ENCODE peak calls at places on chromosome 16, in five cellular contexts. M is WTC11, B is fibroblast of mammary gland, L is HFFc6, N is heart right ventricle. R is an unnamed sample.

GRCh38 chr16:20799599-20799998 is 6.7 kb downstream of the ERI2 start:
- DNase-seq in M (no peak), B (peak), N (no peak), L (peak), R (no peak)

GRCh38 chr16:53099318-53100130 is 44.7 kb downstream of the CHD9 start:
- DNase-seq in N (peak), B (peak), M (peak), L (peak), R (peak)

GRCh38 chr16:84043486-84044107 is 1.0 kb upstream of the SLC38A8 start:
- DNase-seq in M (no peak), B (peak), N (no peak), L (no peak), R (no peak)

GRCh38 chr16:76309639-76310335 is 32.6 kb downstream of the CNTNAP4 start:
- DNase-seq in B (no peak), M (no peak), L (no peak), N (no peak), R (no peak)

GRCh38 chr16:4693956-4694663 is 748 bp downstream of the NUDT16L1 start:
- DNase-seq in L (peak), N (no peak), B (peak), M (no peak), R (peak)

GRCh38 chr16:57999366-57999970 is 1.0 kb downstream of the ZNF319 start:
- DNase-seq in L (no peak), B (peak), M (no peak), N (no peak), R (peak)

GRCh38 chr16:56743840-56744239 is 13.9 kb downstream of the NUP93 start:
- DNase-seq in L (peak), N (peak), M (no peak), B (peak), R (peak)

GRCh38 chr16:80656731-80657150 is 115.9 kb downstream of the DYNLRB2 start:
- DNase-seq in M (no peak), N (no peak), L (no peak), B (no peak), R (no peak)

GRCh38 chr16:3992297-3993051 is 112.0 kb upstream of the CREBBP start:
- DNase-seq in M (no peak), N (no peak), L (no peak), B (no peak), R (no peak)

GRCh38 chr16:57407521-57408353 is 3.2 kb downstream of the CCL17 start:
- DNase-seq in L (no peak), B (no peak), M (no peak), N (no peak), R (no peak)

GRCh38 chr16:50198802-50199410 is 45.8 kb downstream of the TENT4B start:
- DNase-seq in L (no peak), B (no peak), M (no peak), N (no peak), R (no peak)

GRCh38 chr16:64830653-64831052 is 291.2 kb downstream of the CDH11 start:
- DNase-seq in N (no peak), M (no peak), B (peak), L (peak), R (no peak)

GRCh38 chr16:20822451-20823128 is 16.3 kb downstream of the REXO5 start:
- DNase-seq in N (no peak), B (no peak), M (no peak), L (no peak), R (no peak)

GRCh38 chr16:27753563-27753962 is 203.6 kb downstream of the KATNIP start:
- DNase-seq in L (no peak), B (no peak), M (no peak), N (no peak), R (no peak)

GRCh38 chr16:67247698-67248400 is 568 bp upstream of the FHOD1 start:
- DNase-seq in M (no peak), L (no peak), N (no peak), B (no peak), R (no peak)

GRCh38 chr16:67245189-67245585 is 2.1 kb downstream of the FHOD1 start:
- DNase-seq in M (no peak), L (no peak), N (no peak), B (no peak), R (no peak)

GRCh38 chr16:67245674-67246080 is 1.6 kb downstream of the FHOD1 start:
- DNase-seq in B (no peak), L (no peak), M (no peak), N (peak), R (peak)

GRCh38 chr16:67246945-67247697 is at the start of gene FHOD1:
- DNase-seq in N (peak), B (peak), M (peak), L (peak), R (peak)

GRCh38 chr16:67246081-67246944 is 968 bp downstream of the FHOD1 start:
- DNase-seq in N (peak), B (peak), M (peak), L (peak), R (peak)
- TF ChIP-seq CTCF in N (peak), B (peak), M (no peak), L (peak), R (peak)

GRCh38 chr16:87420401-87421368 is 28.5 kb downstream of the MAP1LC3B start:
- DNase-seq in B (no peak), M (peak), N (no peak), L (no peak), R (no peak)
- TF ChIP-seq CTCF in B (no peak), M (peak), N (no peak), L (peak), R (peak)

DNA sequence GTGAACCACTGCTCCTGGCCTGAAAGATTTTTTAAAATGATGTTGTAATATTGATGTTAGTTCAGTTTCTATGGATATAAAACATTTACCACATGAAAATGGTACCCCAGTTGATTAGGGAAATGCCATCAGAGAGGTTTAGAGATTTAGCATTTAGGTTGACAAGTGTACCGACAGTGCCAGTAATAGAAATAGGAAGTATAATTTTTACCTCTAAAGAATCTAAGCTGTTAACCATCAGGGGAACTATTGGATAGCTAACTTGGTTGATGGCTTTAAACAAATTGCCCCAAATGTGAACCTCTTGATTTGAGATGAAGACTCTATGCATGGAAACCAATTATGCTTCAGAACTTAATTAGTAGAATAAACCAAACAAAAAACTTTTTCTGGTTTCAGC is 6.4 kb downstream of the CBFB start:
- DNase-seq in L (no peak), B (no peak), N (no peak), M (no peak), R (no peak)
- TF ChIP-seq CTCF in L (no peak), B (no peak), N (no peak), M (no peak), R (no peak)

DNA sequence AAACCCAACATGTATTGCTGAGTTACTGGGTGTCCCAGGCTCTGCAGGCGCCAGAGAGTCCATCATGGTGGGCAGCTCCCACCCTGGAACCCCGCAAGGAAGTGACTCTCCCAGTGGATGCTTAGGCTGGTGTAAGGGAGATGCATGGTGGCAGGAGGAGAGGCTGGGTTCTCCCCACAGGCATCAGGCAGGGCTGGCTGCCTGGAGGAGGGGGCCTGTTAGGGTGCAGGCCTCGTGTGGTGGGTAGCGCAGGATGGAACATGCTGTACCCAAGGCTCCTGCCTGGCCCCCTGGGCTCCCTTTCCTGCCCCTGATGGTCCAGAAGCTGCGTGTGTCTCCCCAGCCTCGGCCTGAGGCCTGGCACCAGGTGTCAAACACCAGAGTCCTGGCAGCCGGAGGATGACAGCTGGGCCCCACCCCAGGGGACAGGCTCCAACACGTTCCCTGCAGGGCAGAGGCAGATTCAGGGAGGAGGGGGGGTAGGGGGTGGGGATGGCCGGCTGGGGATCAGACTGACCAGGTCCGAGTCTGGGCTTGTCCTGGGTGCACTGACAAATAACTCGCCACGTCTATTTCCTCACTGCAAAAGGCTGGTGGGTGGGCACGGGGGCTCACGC is 40.2 kb upstream of the CIBAR2 start:
- DNase-seq in M (no peak), B (no peak), L (no peak), N (no peak), R (peak)
- TF ChIP-seq CTCF in M (no peak), B (no peak), L (no peak), N (no peak), R (no peak)

GRCh38 chr16:54934536-54935410 is 4.1 kb downstream of the IRX5 start:
- DNase-seq in M (peak), L (no peak), N (peak), B (no peak), R (peak)
- TF ChIP-seq CTCF in M (no peak), L (peak), N (peak), B (no peak), R (peak)

GRCh38 chr16:73196670-73197069 is 148.7 kb upstream of the ZFHX3 start:
- DNase-seq in N (peak), B (peak), L (peak), M (peak), R (peak)
- TF ChIP-seq CTCF in N (peak), B (peak), L (peak), M (peak), R (peak)

DNA sequence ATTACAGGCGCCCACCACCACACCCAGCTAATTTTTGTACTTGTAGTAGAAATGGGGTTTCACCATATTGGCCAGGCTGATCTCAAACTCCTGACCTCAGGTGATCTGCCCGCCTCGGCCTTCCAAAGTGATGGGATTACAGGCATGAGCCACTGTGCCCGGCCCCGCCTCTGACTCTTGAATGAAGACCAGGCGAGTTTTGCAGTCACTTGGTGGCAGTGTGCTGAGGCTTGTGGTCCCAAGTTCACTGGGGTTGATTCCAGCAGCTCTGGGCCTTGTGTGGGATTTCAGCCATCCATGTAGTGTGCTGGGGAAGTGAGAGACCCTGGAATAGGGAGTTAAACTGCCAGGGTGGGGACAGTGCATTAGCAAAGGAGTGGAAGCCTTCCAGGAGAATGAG is 14.3 kb downstream of the PSKH1 start:
- DNase-seq in N (no peak), L (no peak), B (no peak), M (no peak), R (no peak)
- TF ChIP-seq CTCF in N (no peak), L (no peak), B (no peak), M (no peak), R (no peak)

GRCh38 chr16:2467301-2468141 is 3.6 kb upstream of the NTN3 start:
- DNase-seq in L (peak), N (peak), B (peak), M (peak), R (peak)
- TF ChIP-seq CTCF in L (peak), N (peak), B (no peak), M (no peak), R (no peak)

R was measured in mammary epithelial cell.